ENCODE peak calls at places on chromosomes 13 and 19, in four cellular contexts. O is keratinocyte, C is ascending aorta, H is HepG2. D is an unnamed sample.

GRCh38 chr13:44790289-44790688 is 199.0 kb downstream of the NUFIP1 start:
- DNase-seq in O (peak; percentile 32), C (no peak), H (no peak), D (no peak)

GRCh38 chr13:74062933-74063332 is 71.3 kb downstream of the KLF12 start:
- DNase-seq in O (no peak), C (peak; percentile 90), H (no peak), D (no peak)

GRCh38 chr13:62060570-62060969 is 644.9 kb upstream of the PCDH20 start:
- DNase-seq in O (no peak), C (no peak), H (no peak), D (no peak)

GRCh38 chr19:42528354-42529247 is at the start of gene CEACAM1:
- DNase-seq in O (no peak), C (peak; percentile 60), H (peak; percentile 75), D (no peak)

GRCh38 chr13:39284801-39285388 is 246.6 kb downstream of the NHLRC3 start:
- DNase-seq in O (no peak), C (no peak), H (no peak), D (no peak)

GRCh38 chr19:1068111-1069001 is 1.4 kb downstream of the ARHGAP45 start:
- DNase-seq in O (no peak), C (no peak), H (no peak), D (no peak)

GRCh38 chr19:1112254-1113208 is 8.7 kb downstream of the GPX4 start:
- DNase-seq in O (no peak), C (no peak), H (no peak), D (no peak)

GRCh38 chr19:52622261-52622660 is 15.9 kb downstream of the ZNF83 start:
- DNase-seq in O (no peak), C (no peak), H (no peak), D (no peak)

GRCh38 chr13:52738719-52739467 is 727 bp downstream of the CNMD start:
- DNase-seq in O (no peak), C (no peak), H (no peak), D (no peak)

GRCh38 chr19:51450730-51451307 is 7.4 kb downstream of the SIGLEC8 start:
- DNase-seq in O (no peak), C (peak; percentile 12), H (no peak), D (no peak)

GRCh38 chr13:52968074-52968700 is 60.4 kb upstream of the OLFM4 start:
- DNase-seq in O (peak; percentile 21), C (peak; percentile 80), H (peak; percentile 60), D (peak; percentile 30)

GRCh38 chr13:93603043-93603442 is 376.4 kb downstream of the GPC6 start:
- DNase-seq in O (peak; percentile 67), C (peak; percentile 69), H (no peak), D (no peak)

GRCh38 chr19:16386619-16387240 is 62.1 kb downstream of the KLF2 start:
- DNase-seq in O (no peak), C (no peak), H (peak; percentile 32), D (peak; percentile 20)

GRCh38 chr19:51695088-51695487 is 2.0 kb downstream of the SPACA6 start:
- DNase-seq in O (no peak), C (no peak), H (no peak), D (no peak)

DNA sequence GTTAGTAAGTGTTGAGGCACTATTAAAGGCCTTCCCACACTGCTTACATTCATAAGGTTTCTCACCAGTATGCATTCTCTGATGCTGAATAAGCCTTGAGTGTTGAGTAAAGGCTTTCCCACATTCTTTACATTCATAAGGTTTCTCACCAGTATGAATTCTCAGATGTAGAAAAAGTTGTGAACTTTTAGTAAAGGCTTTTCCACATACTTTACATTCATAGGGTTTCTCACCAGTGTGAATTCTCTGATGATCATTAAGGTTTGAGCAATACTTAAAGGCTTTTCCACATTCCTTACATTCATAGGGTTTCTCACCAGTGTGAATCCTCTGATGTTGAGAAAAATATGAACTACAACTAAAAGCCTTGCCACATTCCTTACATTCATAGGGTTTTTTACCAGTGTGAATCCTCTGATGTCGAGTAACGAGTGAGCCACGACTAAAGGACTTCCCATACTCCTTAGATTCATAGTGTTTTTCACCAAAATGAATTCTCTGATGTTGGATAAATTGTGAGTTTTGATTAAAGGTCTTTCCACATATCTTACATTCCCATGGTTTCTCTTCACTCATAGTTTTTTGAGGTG is 24.2 kb downstream of the ZNF829 start:
- DNase-seq in O (no peak), C (no peak), H (no peak), D (no peak)
- H3K9me3 ChIP-seq in O (peaks cover 44% of the 10 kb centered on the region), C (peaks cover 97% of the 10 kb centered on the region), H (peaks cover 95% of the 10 kb centered on the region), D (peaks cover 21% of the 10 kb centered on the region)

DNA sequence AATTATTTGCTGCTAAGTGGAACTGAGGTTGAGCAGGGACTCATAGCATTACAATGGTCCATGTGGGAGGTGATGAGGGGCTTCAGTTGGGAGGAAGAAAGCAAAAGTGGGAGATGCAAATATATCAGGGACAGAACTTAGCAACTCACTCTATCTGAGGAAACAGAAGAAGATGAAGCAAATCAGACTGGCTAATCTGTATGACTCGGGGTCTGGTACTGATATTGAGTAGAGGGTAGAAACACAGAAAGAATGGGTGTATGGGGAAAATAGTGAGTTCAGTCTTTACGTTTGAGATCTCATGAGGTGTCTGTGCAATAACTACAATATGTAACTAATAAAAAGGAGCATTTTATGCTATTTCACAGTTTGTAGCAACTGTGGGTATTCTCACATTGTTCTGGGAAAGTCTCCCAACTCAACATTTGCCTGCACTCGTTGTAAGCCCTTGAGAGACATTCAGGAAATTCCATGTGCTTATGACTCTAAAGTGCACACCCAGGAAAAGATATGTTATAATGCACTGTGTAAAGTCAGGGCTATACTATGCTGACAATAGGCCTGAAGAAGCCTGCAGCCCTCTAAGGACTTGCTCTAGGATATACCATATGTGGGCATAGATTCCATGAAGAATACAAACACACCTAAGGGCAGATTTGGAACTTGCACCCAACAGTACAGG is 183.5 kb downstream of the SPRY2 start:
- DNase-seq in O (no peak), C (no peak), H (no peak), D (peak; percentile 39)
- H3K27ac ChIP-seq in O (no peak overlapping the region), C (no peak overlapping the region), H (no peak overlapping the region), D (peak overlapping the region; percentile 88)

DNA sequence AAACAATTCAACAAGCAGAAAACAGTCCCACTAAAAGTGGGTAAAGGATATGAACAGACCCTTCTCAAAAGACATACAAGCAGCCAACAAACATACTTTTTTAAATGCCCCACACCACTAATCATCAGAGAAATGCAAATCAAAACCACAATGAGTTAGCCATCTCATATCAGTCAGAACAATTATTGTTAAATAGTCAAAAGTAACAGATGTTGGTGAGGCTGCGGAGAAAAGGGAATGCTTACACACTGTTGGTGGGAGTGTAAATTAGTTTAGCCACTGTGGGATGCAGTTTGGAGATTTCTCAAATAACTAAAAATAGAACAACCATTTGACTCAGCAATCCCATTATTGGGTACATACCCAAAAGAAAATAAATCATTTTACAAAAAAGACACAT is 8.7 kb downstream of the ZNF529 start:
- DNase-seq in O (no peak), C (no peak), H (no peak), D (no peak)
- H3K36me3 ChIP-seq in O (peaks cover 2% of the 10 kb centered on the region), C (peaks cover 38% of the 10 kb centered on the region), H (peaks cover 4% of the 10 kb centered on the region), D (peaks cover 31% of the 10 kb centered on the region)

DNA sequence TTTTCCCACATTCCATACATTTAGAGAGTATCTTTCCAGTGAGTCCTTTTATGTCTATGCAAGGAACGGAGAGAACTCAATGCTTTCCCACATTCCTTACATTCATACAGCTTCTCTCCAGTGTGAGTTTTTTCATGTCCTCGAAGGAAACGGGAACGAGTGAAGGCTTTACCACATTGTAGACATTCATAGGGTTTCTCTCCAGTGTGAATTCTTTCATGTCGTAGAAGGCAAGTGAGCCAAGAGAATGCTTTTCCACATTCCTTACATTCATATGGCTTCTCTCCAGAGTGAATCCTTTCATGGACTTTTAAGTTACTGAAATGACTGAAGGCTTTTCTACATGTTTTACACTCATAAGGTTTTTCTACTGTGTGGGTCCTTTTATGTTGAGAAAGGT is 17.1 kb downstream of the ZNF823 start:
- DNase-seq in O (no peak), C (no peak), H (no peak), D (no peak)
- H3K9me3 ChIP-seq in O (peaks cover 27% of the 10 kb centered on the region), C (peaks cover 44% of the 10 kb centered on the region), H (no peaks in the 10 kb centered on the region), D (peaks cover 21% of the 10 kb centered on the region)

GRCh38 chr13:24500977-24501376 is 11.6 kb downstream of the PARP4 start:
- DNase-seq in O (peak; percentile 62), C (no peak), H (no peak), D (no peak)
- H3K27ac ChIP-seq in O (peak overlapping the region; percentile 64), C (no peak overlapping the region), H (no peak overlapping the region), D (peak overlapping the region; percentile 54)

GRCh38 chr13:51244637-51245405 is 22.6 kb downstream of the FAM124A start:
- DNase-seq in O (no peak), C (no peak), H (no peak), D (no peak)
- H3K36me3 ChIP-seq in O (no peaks in the 10 kb centered on the region), C (no peaks in the 10 kb centered on the region), H (no peaks in the 10 kb centered on the region), D (no peaks in the 10 kb centered on the region)

DNA sequence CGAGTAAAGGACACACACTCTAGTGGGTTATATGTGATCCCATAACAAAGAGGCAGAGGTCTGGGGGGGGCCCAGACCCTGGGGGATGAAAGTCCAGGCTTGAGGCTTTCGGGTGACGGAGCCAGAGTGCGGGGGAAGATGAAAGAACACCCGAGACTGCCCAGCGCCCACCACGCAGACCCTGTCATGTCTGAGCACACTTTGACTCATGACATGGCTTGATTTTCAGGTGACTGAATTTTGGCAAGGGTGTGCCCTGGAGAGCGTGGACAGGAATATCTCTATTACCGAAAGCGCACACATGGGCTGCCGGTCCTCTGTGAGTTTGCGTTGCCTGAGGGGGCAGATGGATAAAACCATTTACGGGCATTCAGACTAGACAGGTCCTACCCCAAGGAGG is 192.0 kb upstream of the SOX1 start:
- DNase-seq in O (no peak), C (peak; percentile 41), H (no peak), D (no peak)
- H3K9me3 ChIP-seq in O (peaks cover 2% of the 10 kb centered on the region), C (no peaks in the 10 kb centered on the region), H (no peaks in the 10 kb centered on the region), D (no peaks in the 10 kb centered on the region)

GRCh38 chr13:50735071-50735470 is 108.4 kb downstream of the DLEU7 start:
- DNase-seq in O (no peak), C (no peak), H (no peak), D (no peak)

GRCh38 chr13:50732712-50733111 is 110.8 kb downstream of the DLEU7 start:
- DNase-seq in O (peak; percentile 30), C (no peak), H (no peak), D (no peak)

GRCh38 chr13:50730496-50731171 is 112.9 kb downstream of the DLEU7 start:
- DNase-seq in O (no peak), C (no peak), H (no peak), D (no peak)

GRCh38 chr13:50731400-50731799 is 112.1 kb downstream of the DLEU7 start:
- DNase-seq in O (peak; percentile 93), C (no peak), H (no peak), D (no peak)

GRCh38 chr13:50733392-50733791 is 110.1 kb downstream of the DLEU7 start:
- DNase-seq in O (no peak), C (no peak), H (no peak), D (no peak)
- H3K27ac ChIP-seq in O (no peak overlapping the region), C (no peak overlapping the region), H (no peak overlapping the region), D (no peak overlapping the region)

DNA sequence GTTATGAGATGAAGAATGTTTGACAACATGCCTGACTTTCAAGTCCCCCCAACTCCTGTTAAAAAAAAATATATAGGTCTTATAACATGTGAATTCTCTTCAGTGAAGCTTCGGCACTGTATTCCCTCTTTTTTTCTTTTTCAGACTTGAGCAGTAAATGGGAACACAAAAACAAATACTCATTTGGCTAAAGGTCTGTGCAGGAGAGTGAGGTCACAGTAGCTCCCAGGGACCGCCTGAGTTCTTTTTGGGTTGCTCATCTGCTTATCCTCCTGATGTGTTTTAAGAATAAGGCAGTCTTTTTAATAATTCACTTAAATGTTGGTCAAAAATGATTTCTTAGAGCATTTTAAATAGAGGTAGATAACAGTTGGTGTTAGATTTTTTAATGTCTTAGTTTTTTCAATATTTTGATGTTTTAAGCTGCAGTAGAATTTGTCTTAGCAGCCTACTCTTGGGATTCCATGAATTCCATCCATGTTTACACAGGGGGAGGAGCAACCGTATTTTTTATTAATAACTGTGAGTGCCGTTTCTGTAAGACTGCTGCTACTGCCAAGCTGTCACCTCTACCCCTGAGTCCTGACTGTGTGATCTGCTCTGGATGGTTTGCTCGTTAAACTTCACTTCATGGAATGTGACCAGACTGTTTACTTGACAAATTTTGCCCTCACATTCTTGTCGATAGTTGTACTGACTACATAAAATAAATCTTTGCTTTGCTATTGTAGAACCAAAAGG is 14.9 kb downstream of the HNRNPM start:
- DNase-seq in O (no peak), C (no peak), H (peak; percentile 29), D (no peak)
- H3K36me3 ChIP-seq in O (peaks cover 17% of the 10 kb centered on the region), C (peaks cover 25% of the 10 kb centered on the region), H (peaks cover 29% of the 10 kb centered on the region), D (peaks cover 98% of the 10 kb centered on the region)

D was measured in SK-N-MC.